ENCODE peak calls at places on chromosomes 4 and X, in four cellular contexts. A, R, V and Z are unnamed samples.

GRCh38 chr4:177791188-177791587 is 349.0 kb upstream of the AGA start:
- DNase-seq in R (no peak), A (no peak), V (no peak), Z (no peak)

GRCh38 chr4:102518703-102519131 is 17.6 kb downstream of the NFKB1 start:
- DNase-seq in R (peak), V (no peak), A (no peak), Z (no peak)

GRCh38 chr4:7320413-7320812 is 114.3 kb downstream of the PSAPL1 start:
- DNase-seq in V (no peak), R (no peak), A (no peak), Z (no peak)

GRCh38 chrX:153474718-153475117 is 4.3 kb upstream of the HAUS7 start:
- DNase-seq in R (peak), A (no peak), V (no peak), Z (peak)

GRCh38 chr4:7328913-7329638 is 105.7 kb downstream of the PSAPL1 start:
- DNase-seq in A (peak), R (peak), V (no peak), Z (peak)

GRCh38 chrX:19956923-19957322 is 33.9 kb downstream of the BCLAF3 start:
- DNase-seq in V (no peak), R (no peak), A (no peak), Z (peak)

GRCh38 chrX:108735087-108735679 is 1.2 kb downstream of the IRS4 start:
- DNase-seq in R (no peak), V (no peak), A (no peak), Z (no peak)

GRCh38 chr4:97911236-97911906 is 231.9 kb downstream of the STPG2 start:
- DNase-seq in A (no peak), R (no peak), V (no peak), Z (no peak)

GRCh38 chr4:71487324-71487677 is 148.5 kb downstream of the SLC4A4 start:
- DNase-seq in R (no peak), A (no peak), V (no peak), Z (no peak)

GRCh38 chr4:26346203-26346620 is 25.4 kb downstream of the RBPJ start:
- DNase-seq in A (no peak), R (peak), V (no peak), Z (peak)

GRCh38 chr4:141646969-141647368 is 10.6 kb downstream of the IL15 start:
- DNase-seq in V (no peak), A (peak), R (peak), Z (no peak)

GRCh38 chrX:105882581-105883275 is 60.4 kb downstream of the NRK start:
- DNase-seq in R (peak), A (peak), V (no peak), Z (peak)

GRCh38 chr4:40283413-40283812 is 51.7 kb upstream of the CHRNA9 start:
- DNase-seq in A (no peak), R (no peak), V (no peak), Z (no peak)

GRCh38 chr4:54333657-54334056 is 104.6 kb downstream of the PDGFRA start:
- DNase-seq in V (no peak), A (no peak), R (no peak), Z (no peak)

GRCh38 chr4:19927381-19927780 is 324.3 kb upstream of the SLIT2 start:
- DNase-seq in R (peak), V (no peak), A (peak), Z (no peak)

GRCh38 chr4:13701937-13702446 is 74.5 kb upstream of the BOD1L1 start:
- DNase-seq in A (peak), V (no peak), R (peak), Z (peak)

GRCh38 chr4:184450045-184450444 is 24.3 kb downstream of the IRF2 start:
- DNase-seq in V (no peak), A (peak), R (peak), Z (peak)

GRCh38 chr4:140135529-140136021 is 18.4 kb downstream of the MAML3 start:
- DNase-seq in R (no peak), A (no peak), V (no peak), Z (peak)

DNA sequence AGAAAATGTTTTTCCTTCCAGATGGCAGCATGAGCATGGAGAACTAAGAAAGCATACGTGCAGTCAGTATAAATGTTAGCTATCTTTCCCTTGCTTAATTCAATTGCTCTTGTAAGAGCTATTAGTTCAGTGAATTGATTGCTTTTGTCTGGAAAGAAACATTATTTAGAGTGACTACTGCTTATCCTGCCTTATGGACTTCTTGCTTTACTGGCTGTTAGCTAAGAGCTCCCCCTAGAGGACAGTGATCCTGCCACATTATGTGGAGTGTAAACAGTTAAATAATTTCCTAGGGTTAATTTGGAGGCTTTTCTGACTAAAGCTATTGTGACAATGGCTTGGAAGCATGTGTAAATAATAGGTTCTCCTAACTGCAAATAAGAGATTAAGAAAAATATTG is 1402.4 kb downstream of the FAM133A start:
- DNase-seq in R (peak), A (peak), V (peak), Z (peak)
- TF ChIP-seq CTCF in R (peak), A (peak), V (peak), Z (peak)

GRCh38 chr4:966266-967112 is 6.9 kb downstream of the DGKQ start:
- DNase-seq in V (no peak), A (no peak), R (no peak), Z (no peak)

GRCh38 chr4:967113-968104 is 6.0 kb downstream of the DGKQ start:
- DNase-seq in V (no peak), R (peak), A (no peak), Z (no peak)

GRCh38 chr4:968621-969394 is 4.6 kb downstream of the DGKQ start:
- DNase-seq in V (no peak), R (no peak), A (no peak), Z (no peak)

GRCh38 chr4:970046-970745 is 3.2 kb downstream of the DGKQ start:
- DNase-seq in R (no peak), A (no peak), V (no peak), Z (no peak)

GRCh38 chr4:968221-968620 is 5.1 kb downstream of the DGKQ start:
- DNase-seq in R (no peak), A (no peak), V (no peak), Z (no peak)
- H3K4me3 ChIP-seq in R (no peak), A (no peak), V (no peak), Z (no peak)

GRCh38 chrX:80181079-80181478 is 166.5 kb downstream of the TBX22 start:
- DNase-seq in V (no peak), R (no peak), A (no peak), Z (no peak)
- TF ChIP-seq CTCF in V (peak), R (no peak), A (no peak), Z (peak)

DNA sequence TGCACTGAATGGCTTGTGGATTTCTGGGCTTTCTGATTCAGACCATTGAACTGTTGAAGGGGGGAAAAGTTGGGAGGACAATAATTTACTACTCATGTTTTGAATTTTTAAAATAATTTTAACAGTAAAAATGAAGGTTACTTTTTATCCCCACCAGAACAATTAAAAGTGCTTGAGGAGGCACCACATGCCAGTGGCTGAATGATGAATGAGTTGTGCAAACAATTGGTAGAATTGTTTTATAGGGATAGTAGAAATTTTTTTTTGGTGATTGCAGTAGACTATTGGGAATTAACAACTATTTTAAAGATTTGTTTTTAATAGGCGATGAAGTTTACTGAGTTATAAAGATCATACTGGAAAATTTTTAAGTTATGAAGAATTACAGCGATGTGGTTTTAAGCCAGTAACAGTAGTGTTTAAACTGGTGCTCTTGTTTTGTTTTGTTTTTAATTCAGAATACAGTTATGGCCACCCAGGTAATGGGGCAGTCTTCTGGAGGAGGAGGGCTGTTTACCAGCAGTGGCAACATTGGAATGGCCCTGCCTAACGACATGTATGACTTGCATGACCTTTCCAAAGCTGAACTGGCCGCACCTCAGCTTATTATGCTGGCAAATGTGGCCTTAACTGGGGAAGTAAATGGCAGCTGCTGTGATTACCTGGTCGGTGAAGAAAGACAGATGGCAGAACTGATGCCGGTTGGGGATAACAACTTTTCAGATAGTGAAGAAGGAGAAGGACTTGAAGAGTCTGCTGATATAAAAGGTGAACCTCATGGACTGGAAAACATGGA is 2.7 kb downstream of the REST start:
- DNase-seq in V (peak), R (no peak), A (no peak), Z (no peak)
- H3K4me3 ChIP-seq in V (peak), R (peak), A (peak), Z (peak)

DNA sequence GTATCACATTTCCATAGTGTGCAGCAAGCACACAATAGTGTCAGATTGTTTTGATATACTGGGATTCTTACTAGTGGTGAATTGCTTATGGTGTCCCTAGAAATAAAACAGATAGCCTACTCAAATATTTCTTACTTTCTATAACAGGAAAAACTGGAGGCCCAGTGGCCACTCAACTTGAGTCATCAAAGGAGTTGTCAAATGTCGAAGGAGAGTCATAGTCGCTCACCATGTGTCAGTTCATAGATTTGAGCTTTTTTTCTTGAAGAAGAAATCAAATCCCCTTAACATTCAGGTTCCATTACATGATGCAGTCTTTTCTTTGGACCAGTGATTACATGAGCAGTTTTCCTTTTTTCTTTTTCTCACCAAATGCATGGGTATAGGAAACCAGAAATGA is 1271.0 kb downstream of the RAPGEF2 start:
- DNase-seq in V (no peak), R (no peak), A (no peak), Z (no peak)
- TF ChIP-seq CTCF in V (no peak), R (no peak), A (no peak), Z (no peak)

DNA sequence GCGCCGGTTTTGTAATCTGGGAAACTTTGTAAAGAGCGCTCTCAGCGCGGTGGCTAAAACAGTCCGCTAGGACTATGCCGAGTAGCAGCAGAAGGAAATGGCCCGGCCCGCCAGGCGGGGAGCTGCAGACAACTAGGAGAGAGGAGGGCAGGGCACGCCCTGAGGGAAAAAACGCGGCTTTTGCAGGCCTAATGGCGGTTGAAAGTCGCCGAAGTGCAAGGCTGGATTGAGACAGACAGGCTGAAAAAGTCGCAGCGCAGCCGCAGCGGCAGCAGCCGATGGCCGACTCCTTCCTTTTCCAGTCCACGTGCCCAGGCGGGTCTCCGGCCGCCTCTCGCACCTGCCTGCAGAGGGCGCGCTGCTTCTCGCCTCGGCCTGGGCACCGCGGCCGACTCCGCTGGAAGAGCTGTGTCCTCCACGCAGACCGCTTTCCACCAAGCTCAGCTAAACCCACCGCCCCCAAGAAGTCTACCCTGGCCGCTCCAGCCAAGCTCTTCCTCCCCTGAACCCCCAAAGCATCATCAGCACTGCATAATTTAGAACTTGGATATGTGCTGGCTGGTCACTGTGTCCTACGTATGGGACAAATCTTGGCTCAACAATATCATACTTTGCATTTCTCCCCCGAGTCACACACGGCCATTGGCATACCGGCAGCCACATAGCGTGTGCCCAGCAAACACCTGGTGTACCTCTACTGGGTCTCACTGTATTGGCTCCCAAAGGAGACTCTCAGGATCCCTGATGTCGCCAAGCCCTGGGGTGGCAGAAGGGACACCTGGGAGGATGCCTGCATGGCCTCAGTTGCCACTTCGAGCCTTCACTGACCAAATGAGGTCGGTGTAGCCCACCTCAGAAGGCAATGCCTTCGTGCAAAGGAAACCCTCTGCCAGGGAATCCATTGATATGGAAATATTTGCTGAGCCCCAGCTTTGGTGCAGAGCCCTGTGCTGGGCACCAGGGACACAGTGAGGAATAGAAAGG is 14.5 kb downstream of the SLC25A5 start:
- DNase-seq in A (peak), R (peak), V (no peak), Z (peak)
- H3K4me3 ChIP-seq in A (peak), R (peak), V (no peak), Z (peak)

DNA sequence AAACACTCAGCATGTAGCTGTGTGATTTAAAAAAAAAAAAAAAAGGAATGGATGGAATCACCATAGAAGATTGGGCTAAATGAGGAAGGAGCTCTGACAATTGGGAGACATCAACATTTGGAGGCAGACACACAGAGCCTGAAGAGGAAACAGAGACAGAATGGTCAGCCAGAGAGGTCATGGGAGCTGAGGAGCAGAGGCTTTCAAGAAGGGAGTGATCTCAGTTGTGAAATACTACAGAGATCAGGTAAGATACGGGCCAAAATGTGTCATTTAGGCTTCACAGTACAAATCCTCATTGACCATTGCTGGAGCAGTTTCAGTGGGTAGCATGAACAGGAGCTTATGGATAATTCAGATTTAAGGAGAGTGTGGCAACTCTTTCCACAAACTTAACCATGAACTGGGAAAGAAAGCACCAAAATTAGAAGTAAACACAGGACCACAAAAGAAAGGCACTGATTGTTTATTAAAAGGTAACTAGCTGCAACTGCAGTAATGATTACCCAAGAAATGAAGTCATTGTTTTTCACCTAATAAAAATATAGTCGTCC is 203.3 kb downstream of the DHX15 start:
- DNase-seq in A (no peak), V (no peak), R (no peak), Z (no peak)
- TF ChIP-seq CTCF in A (no peak), V (no peak), R (no peak), Z (no peak)

GRCh38 chr4:15757084-15757483 is 21.0 kb upstream of the CD38 start:
- DNase-seq in V (no peak), A (no peak), R (no peak), Z (no peak)
- H3K4me3 ChIP-seq in V (peak), A (no peak), R (no peak), Z (no peak)

GRCh38 chrX:9992061-9992460 is 24.9 kb downstream of the CLDN34 start:
- DNase-seq in A (no peak), R (no peak), V (no peak), Z (no peak)

GRCh38 chrX:9997041-9997440 is 29.9 kb downstream of the CLDN34 start:
- DNase-seq in V (no peak), A (no peak), R (no peak), Z (no peak)

GRCh38 chrX:9995855-9996339 is 28.7 kb downstream of the CLDN34 start:
- DNase-seq in V (peak), A (peak), R (peak), Z (peak)

GRCh38 chrX:9988762-9989161 is 21.6 kb downstream of the CLDN34 start:
- DNase-seq in R (peak), V (peak), A (no peak), Z (peak)

DNA sequence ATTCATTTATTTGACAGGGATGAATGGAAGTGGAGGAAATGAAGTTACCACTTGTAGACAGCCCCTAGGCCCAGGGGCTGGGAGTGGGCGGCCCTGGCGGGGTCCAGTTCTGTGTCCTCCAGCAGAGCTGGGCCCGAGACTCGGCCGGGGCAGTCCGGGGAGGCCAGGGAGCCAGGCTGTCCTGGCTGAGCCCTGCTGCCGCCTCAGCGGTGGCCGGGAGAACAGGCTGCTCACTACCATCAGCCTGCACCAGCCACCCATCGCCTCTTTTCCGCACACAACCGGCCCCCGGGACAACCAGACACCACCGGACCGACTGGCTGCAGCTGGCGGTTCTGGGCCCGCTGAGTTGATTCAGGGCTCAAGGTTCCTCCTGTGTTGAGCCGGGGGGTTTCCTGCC is 25.6 kb downstream of the CLDN34 start:
- DNase-seq in A (no peak), V (no peak), R (no peak), Z (no peak)
- TF ChIP-seq CTCF in A (no peak), V (no peak), R (no peak), Z (no peak)

GRCh38 chr4:119284876-119285611 is 36.9 kb downstream of the FABP2 start:
- DNase-seq in A (no peak), R (peak), V (no peak), Z (peak)
- H3K4me3 ChIP-seq in A (peak), R (peak), V (peak), Z (peak)